ENCODE peak calls at places on chromosomes 2 and 18, in eight cellular contexts. U, Z, H, L, J, Q, K and S are unnamed samples.

GRCh38 chr2:183207110-183207509 is 82.9 kb downstream of the NUP35 start:
- DNase-seq in U (no peak), Z (no peak), H (no peak), L (peak; percentile 30), J (peak; percentile 41), Q (no peak), K (no peak), S (peak; percentile 21)

GRCh38 chr2:109523536-109524361 is 90.0 kb downstream of the SEPTIN10 start:
- DNase-seq in U (no peak), Z (no peak), H (no peak), L (no peak), J (no peak), Q (no peak), K (no peak), S (no peak)

GRCh38 chr18:3508576-3509559 is 58.9 kb downstream of the TGIF1 start:
- DNase-seq in U (no peak), Z (peak; percentile 55), H (no peak), L (no peak), J (no peak), Q (no peak), K (no peak), S (no peak)

GRCh38 chr2:286774-287392 is 1.0 kb downstream of the ALKAL2 start:
- DNase-seq in U (no peak), Z (no peak), H (no peak), L (no peak), J (peak; percentile 20), Q (no peak), K (no peak), S (no peak)

GRCh38 chr2:99420751-99421299 is 69.0 kb downstream of the REV1 start:
- DNase-seq in U (no peak), Z (no peak), H (no peak), L (peak; percentile 59), J (peak; percentile 61), Q (no peak), K (no peak), S (peak; percentile 29)

GRCh38 chr2:9057939-9058761 is 54.7 kb upstream of the MBOAT2 start:
- DNase-seq in U (no peak), Z (no peak), H (no peak), L (peak; percentile 33), J (peak; percentile 95), Q (no peak), K (no peak), S (peak; percentile 74)

GRCh38 chr2:240437861-240438809 is 2.7 kb downstream of the GPC1 start:
- DNase-seq in U (peak; percentile 36), Z (peak; percentile 65), H (peak; percentile 78), L (peak; percentile 88), J (peak; percentile 69), Q (peak; percentile 59), K (no peak), S (peak; percentile 39)

GRCh38 chr2:223897669-223898314 is 47.3 kb downstream of the WDFY1 start:
- DNase-seq in U (no peak), Z (no peak), H (no peak), L (no peak), J (no peak), Q (no peak), K (no peak), S (no peak)

GRCh38 chr2:223599646-223600009 is 2.5 kb downstream of the SCG2 start:
- DNase-seq in U (no peak), Z (no peak), H (no peak), L (peak; percentile 30), J (no peak), Q (no peak), K (no peak), S (no peak)

GRCh38 chr2:84832772-84833461 is 48.0 kb downstream of the TRABD2A start:
- DNase-seq in U (no peak), Z (no peak), H (no peak), L (no peak), J (no peak), Q (no peak), K (peak; percentile 37), S (no peak)

GRCh38 chr2:233801357-233802131 is 23.4 kb downstream of the MROH2A start:
- DNase-seq in U (no peak), Z (no peak), H (no peak), L (no peak), J (peak; percentile 14), Q (no peak), K (peak; percentile 76), S (no peak)

GRCh38 chr2:102166189-102166845 is 20.5 kb upstream of the IL1RL2 start:
- DNase-seq in U (no peak), Z (peak; percentile 7), H (peak; percentile 53), L (peak; percentile 73), J (peak; percentile 76), Q (no peak), K (no peak), S (peak; percentile 74)